ENCODE peak calls at places on chromosomes 6 and 20, in eight cellular contexts. V, H, Y, L, I, U, B and T are unnamed samples.

GRCh38 chr20:50762435-50763201 is 31.2 kb downstream of the PARD6B start:
- DNase-seq in V (no peak), H (peak; percentile 82), Y (peak; percentile 74), L (no peak), I (peak; percentile 33), U (peak; percentile 78), B (no peak), T (peak; percentile 50)

GRCh38 chr20:49450281-49450707 is 32.2 kb downstream of the KCNB1 start:
- DNase-seq in V (peak; percentile 59), H (no peak), Y (no peak), L (no peak), I (no peak), U (no peak), B (no peak), T (no peak)

GRCh38 chr20:36544134-36545018 is 3.1 kb downstream of the MYL9 start:
- DNase-seq in V (no peak), H (peak; percentile 40), Y (peak; percentile 17), L (peak; percentile 11), I (no peak), U (peak; percentile 63), B (no peak), T (no peak)

GRCh38 chr6:78810146-78810545 is 57.2 kb upstream of the IRAK1BP1 start:
- DNase-seq in V (peak; percentile 70), H (peak; percentile 77), Y (peak; percentile 52), L (peak; percentile 60), I (peak; percentile 67), U (peak; percentile 3), B (peak; percentile 58), T (peak; percentile 22)

GRCh38 chr20:4959582-4959981 is 41.7 kb downstream of the SLC23A2 start:
- DNase-seq in V (no peak), H (no peak), Y (no peak), L (no peak), I (no peak), U (no peak), B (no peak), T (no peak)

GRCh38 chr6:78861509-78861908 is 5.8 kb upstream of the IRAK1BP1 start:
- DNase-seq in V (no peak), H (no peak), Y (peak; percentile 11), L (no peak), I (no peak), U (no peak), B (no peak), T (no peak)

GRCh38 chr20:427849-428657 is 20.0 kb downstream of the RBCK1 start:
- DNase-seq in V (no peak), H (no peak), Y (no peak), L (no peak), I (no peak), U (no peak), B (no peak), T (no peak)

GRCh38 chr6:170438402-170438753 is 114.7 kb downstream of the PSMB1 start:
- DNase-seq in V (peak; percentile 96), H (peak; percentile 100), Y (peak; percentile 95), L (peak; percentile 86), I (peak; percentile 96), U (peak; percentile 99), B (peak; percentile 97), T (peak; percentile 85)

GRCh38 chr6:83270971-83271714 is 78.0 kb downstream of the RWDD2A start:
- DNase-seq in V (no peak), H (peak; percentile 82), Y (peak; percentile 76), L (peak; percentile 80), I (no peak), U (peak; percentile 92), B (peak; percentile 36), T (peak; percentile 76)

GRCh38 chr20:62716198-62716940 is 7.7 kb downstream of the NTSR1 start:
- DNase-seq in V (no peak), H (no peak), Y (no peak), L (no peak), I (no peak), U (no peak), B (no peak), T (no peak)

GRCh38 chr6:142796571-142796970 is 148.4 kb downstream of the HIVEP2 start:
- DNase-seq in V (no peak), H (no peak), Y (no peak), L (no peak), I (no peak), U (peak; percentile 31), B (no peak), T (no peak)

GRCh38 chr6:73566954-73567591 is 46.2 kb upstream of the EEF1A1 start:
- DNase-seq in V (no peak), H (peak; percentile 24), Y (no peak), L (peak; percentile 32), I (peak; percentile 88), U (peak; percentile 85), B (no peak), T (peak; percentile 55)

GRCh38 chr6:142693446-142693845 is 251.5 kb downstream of the HIVEP2 start:
- DNase-seq in V (no peak), H (peak; percentile 37), Y (peak; percentile 23), L (peak; percentile 81), I (no peak), U (peak; percentile 54), B (no peak), T (no peak)

GRCh38 chr20:51064160-51064559 is 41.3 kb upstream of the KCNG1 start:
- DNase-seq in V (no peak), H (no peak), Y (no peak), L (no peak), I (no peak), U (no peak), B (no peak), T (no peak)

GRCh38 chr20:37992802-37993538 is 40.3 kb downstream of the TTI1 start:
- DNase-seq in V (peak; percentile 47), H (peak; percentile 82), Y (peak; percentile 86), L (peak; percentile 15), I (peak; percentile 69), U (peak; percentile 87), B (peak; percentile 54), T (peak; percentile 74)

GRCh38 chr6:153325661-153326060 is 194.6 kb upstream of the RGS17 start:
- DNase-seq in V (no peak), H (no peak), Y (no peak), L (no peak), I (no peak), U (no peak), B (no peak), T (no peak)

GRCh38 chr6:7414811-7415210 is 25.2 kb downstream of the RIOK1 start:
- DNase-seq in V (no peak), H (no peak), Y (peak; percentile 58), L (no peak), I (peak; percentile 68), U (peak; percentile 54), B (no peak), T (peak; percentile 37)

GRCh38 chr6:7409740-7410139 is 20.1 kb downstream of the RIOK1 start:
- DNase-seq in V (no peak), H (no peak), Y (no peak), L (no peak), I (no peak), U (no peak), B (no peak), T (no peak)

GRCh38 chr6:7410801-7411200 is 21.2 kb downstream of the RIOK1 start:
- DNase-seq in V (no peak), H (no peak), Y (no peak), L (no peak), I (no peak), U (no peak), B (no peak), T (no peak)

GRCh38 chr6:7413151-7413823 is 23.7 kb downstream of the RIOK1 start:
- DNase-seq in V (peak; percentile 78), H (no peak), Y (no peak), L (no peak), I (peak; percentile 34), U (no peak), B (no peak), T (no peak)

GRCh38 chr6:7411328-7411727 is 21.7 kb downstream of the RIOK1 start:
- DNase-seq in V (no peak), H (no peak), Y (no peak), L (no peak), I (no peak), U (no peak), B (no peak), T (no peak)
- H3K36me3 ChIP-seq in V (peaks cover 5% of the 10 kb centered on the region), H (peaks cover 33% of the 10 kb centered on the region), Y (peaks cover 56% of the 10 kb centered on the region), L (peaks cover 19% of the 10 kb centered on the region), I (no peaks in the 10 kb centered on the region), U (peaks cover 3% of the 10 kb centered on the region), B (peaks cover 25% of the 10 kb centered on the region), T (peaks cover 4% of the 10 kb centered on the region)

GRCh38 chr20:6142348-6142993 is 19.6 kb upstream of the FERMT1 start:
- DNase-seq in V (peak; percentile 66), H (peak; percentile 36), Y (peak; percentile 89), L (peak; percentile 64), I (peak; percentile 82), U (peak; percentile 70), B (no peak), T (no peak)

GRCh38 chr20:6140947-6141346 is 18.1 kb upstream of the FERMT1 start:
- DNase-seq in V (peak; percentile 14), H (no peak), Y (peak; percentile 34), L (no peak), I (no peak), U (no peak), B (no peak), T (no peak)
- H2AFZ ChIP-seq in V (no peak overlapping the region), H (peak overlapping the region; percentile 1), Y (no peak overlapping the region), L (no peak overlapping the region), I (no peak overlapping the region), U (no peak overlapping the region), B (no peak overlapping the region), T (no peak overlapping the region)

GRCh38 chr20:59320850-59321631 is 20.6 kb downstream of the EDN3 start:
- DNase-seq in V (no peak), H (no peak), Y (no peak), L (no peak), I (no peak), U (no peak), B (no peak), T (no peak)

GRCh38 chr20:59320426-59320825 is 20.0 kb downstream of the EDN3 start:
- DNase-seq in V (no peak), H (no peak), Y (no peak), L (no peak), I (no peak), U (no peak), B (no peak), T (no peak)

GRCh38 chr20:59324441-59324840 is 24.0 kb downstream of the EDN3 start:
- DNase-seq in V (no peak), H (no peak), Y (no peak), L (no peak), I (no peak), U (no peak), B (no peak), T (no peak)

GRCh38 chr20:59322101-59322500 is 21.7 kb downstream of the EDN3 start:
- DNase-seq in V (no peak), H (no peak), Y (no peak), L (no peak), I (no peak), U (no peak), B (no peak), T (no peak)

GRCh38 chr20:59322813-59323469 is 22.5 kb downstream of the EDN3 start:
- DNase-seq in V (no peak), H (no peak), Y (no peak), L (no peak), I (no peak), U (no peak), B (no peak), T (no peak)
- TF ChIP-seq EZH2 in V (no peak), H (no peak), Y (no peak), L (no peak), I (no peak), U (no peak), B (no peak), T (no peak)

DNA sequence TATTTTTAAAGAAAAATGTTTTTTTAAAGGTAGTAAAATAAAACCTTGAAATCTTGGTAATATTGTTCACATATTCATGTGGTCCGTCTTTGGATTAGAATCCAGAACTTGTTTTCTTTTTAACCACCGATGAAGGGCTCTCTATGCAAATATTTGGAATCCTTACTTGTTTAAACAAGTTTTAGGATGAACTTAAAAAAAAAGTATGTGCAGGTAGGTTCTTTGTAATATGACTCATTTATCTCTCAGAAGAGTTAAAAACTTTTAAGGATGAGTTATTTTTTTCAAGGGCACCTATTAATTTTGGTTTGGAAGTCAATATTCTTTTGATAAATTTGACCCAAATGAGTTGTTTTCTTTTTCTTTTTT is 8.9 kb downstream of the DSP start:
- DNase-seq in V (no peak), H (peak; percentile 79), Y (peak; percentile 76), L (no peak), I (no peak), U (no peak), B (no peak), T (no peak)
- H3K36me3 ChIP-seq in V (no peaks in the 10 kb centered on the region), H (peaks cover 4% of the 10 kb centered on the region), Y (no peaks in the 10 kb centered on the region), L (no peaks in the 10 kb centered on the region), I (no peaks in the 10 kb centered on the region), U (no peaks in the 10 kb centered on the region), B (peaks cover 25% of the 10 kb centered on the region), T (no peaks in the 10 kb centered on the region)